ENCODE peak calls at places on chromosomes 12 and 14, in nine cellular contexts. X is activated T-cell treated with anti-CD3 and anti-CD28 coated beads, Interleukin-2, amount 50 U/mL, for 72 hours; Q is HEK293T; N is CD4-positive, alpha-beta T cell; C is retina; I is NCI-H446 treated with DMSO at 0.1 percent for 48 hours; P is Right ventricle myocardium superior; O is A549; J is astrocyte of the spinal cord. M is an unnamed sample.

GRCh38 chr12:98852181-98852580 is 207.1 kb downstream of the APAF1 start:
- DNase-seq in X (no peak), Q (no peak), N (no peak), C (no peak), I (peak), P (no peak), O (no peak), J (no peak), M (no peak)

GRCh38 chr12:3142386-3142785 is 65.2 kb downstream of the TSPAN9 start:
- DNase-seq in X (no peak), Q (no peak), N (no peak), C (no peak), I (no peak), P (no peak), O (no peak), J (no peak), M (no peak)

GRCh38 chr14:104400355-104400754 is 179.2 kb upstream of the C14orf180 start:
- DNase-seq in X (no peak), Q (no peak), N (no peak), C (no peak), I (no peak), P (no peak), O (no peak), J (no peak), M (no peak)

GRCh38 chr14:61662437-61663311 is 32.6 kb upstream of the HIF1A start:
- DNase-seq in X (peak), Q (no peak), N (peak), C (peak), I (no peak), P (no peak), O (peak), J (peak), M (peak)

GRCh38 chr12:131963381-131963780 is 13.6 kb downstream of the EP400 start:
- DNase-seq in X (no peak), Q (no peak), N (no peak), C (no peak), I (no peak), P (no peak), O (no peak), J (no peak), M (no peak)

GRCh38 chr14:63453443-63453936 is 89.7 kb downstream of the PPP2R5E start:
- DNase-seq in X (no peak), Q (no peak), N (no peak), C (no peak), I (no peak), P (no peak), O (no peak), J (no peak), M (no peak)

GRCh38 chr14:89236846-89237245 is 180.2 kb downstream of the FOXN3 start:
- DNase-seq in X (no peak), Q (no peak), N (no peak), C (no peak), I (peak), P (no peak), O (no peak), J (no peak), M (no peak)

GRCh38 chr14:22088614-22089359 is 415.2 kb upstream of the OR4E1 start:
- DNase-seq in X (no peak), Q (no peak), N (no peak), C (no peak), I (no peak), P (no peak), O (no peak), J (peak), M (no peak)

GRCh38 chr12:113339540-113339939 is 4.6 kb upstream of the SLC8B1 start:
- DNase-seq in X (no peak), Q (no peak), N (no peak), C (no peak), I (no peak), P (no peak), O (no peak), J (no peak), M (no peak)

GRCh38 chr14:95499354-95499750 is 17.1 kb downstream of the SYNE3 start:
- DNase-seq in X (no peak), Q (no peak), N (no peak), C (no peak), I (no peak), P (no peak), O (no peak), J (no peak), M (no peak)

M was measured in heart left ventricle.